ENCODE peak calls at places on chromosomes 2 and 18, in eight cellular contexts. Q, V, O, B, Y, L, G and J are unnamed samples.

GRCh38 chr2:138107288-138107687 is 143.0 kb downstream of the HNMT start:
- DNase-seq in Q (no peak), V (no peak), O (no peak), B (no peak), Y (no peak), L (no peak), G (no peak), J (no peak)

GRCh38 chr2:135817466-135817865 is 19.5 kb downstream of the LCT start:
- DNase-seq in Q (no peak), V (no peak), O (no peak), B (no peak), Y (no peak), L (no peak), G (no peak), J (no peak)

GRCh38 chr2:217714268-217714643 is 288.5 kb downstream of the TNS1 start:
- DNase-seq in Q (no peak), V (no peak), O (no peak), B (peak; percentile 15), Y (peak; percentile 99), L (peak; percentile 90), G (no peak), J (no peak)

GRCh38 chr2:186968277-186968676 is 119.3 kb upstream of the ZSWIM2 start:
- DNase-seq in Q (no peak), V (no peak), O (no peak), B (no peak), Y (no peak), L (no peak), G (no peak), J (no peak)

GRCh38 chr18:32910694-32911296 is 138.0 kb upstream of the KLHL14 start:
- DNase-seq in Q (no peak), V (no peak), O (no peak), B (no peak), Y (peak; percentile 37), L (no peak), G (no peak), J (no peak)

GRCh38 chr2:108855194-108855593 is 68.6 kb downstream of the CCDC138 start:
- DNase-seq in Q (no peak), V (no peak), O (no peak), B (no peak), Y (peak; percentile 40), L (no peak), G (no peak), J (no peak)

GRCh38 chr2:48343154-48343553 is 186.8 kb upstream of the STON1 start:
- DNase-seq in Q (no peak), V (no peak), O (no peak), B (no peak), Y (no peak), L (no peak), G (no peak), J (no peak)

GRCh38 chr2:230666885-230667712 is 45.5 kb upstream of the CAB39 start:
- DNase-seq in Q (no peak), V (no peak), O (no peak), B (peak; percentile 36), Y (no peak), L (no peak), G (no peak), J (no peak)

GRCh38 chr18:42271656-42272355 is 316.8 kb downstream of the PIK3C3 start:
- DNase-seq in Q (no peak), V (no peak), O (no peak), B (no peak), Y (no peak), L (no peak), G (no peak), J (no peak)

GRCh38 chr18:76491436-76491800 is 3.6 kb downstream of the ZNF516 start:
- DNase-seq in Q (peak; percentile 72), V (peak; percentile 48), O (no peak), B (peak; percentile 86), Y (peak; percentile 73), L (no peak), G (peak; percentile 62), J (peak; percentile 56)

GRCh38 chr2:142824756-142825155 is 52.7 kb upstream of the KYNU start:
- DNase-seq in Q (no peak), V (no peak), O (no peak), B (no peak), Y (no peak), L (no peak), G (no peak), J (no peak)

GRCh38 chr2:237486819-237487448 is at the start of gene MLPH:
- DNase-seq in Q (no peak), V (no peak), O (no peak), B (peak; percentile 68), Y (peak; percentile 60), L (no peak), G (no peak), J (no peak)

GRCh38 chr2:234579231-234579962 is 82.5 kb upstream of the ARL4C start:
- DNase-seq in Q (no peak), V (no peak), O (no peak), B (no peak), Y (no peak), L (no peak), G (no peak), J (no peak)

GRCh38 chr18:43396266-43396665 is 119.0 kb upstream of the SYT4 start:
- DNase-seq in Q (no peak), V (no peak), O (no peak), B (no peak), Y (peak; percentile 46), L (no peak), G (no peak), J (no peak)

GRCh38 chr2:140696449-140696848 is 1434.4 kb downstream of the LRP1B start:
- DNase-seq in Q (no peak), V (no peak), O (no peak), B (no peak), Y (no peak), L (no peak), G (no peak), J (no peak)

GRCh38 chr18:60981651-60982050 is 351.6 kb upstream of the CDH20 start:
- DNase-seq in Q (no peak), V (no peak), O (peak; percentile 2), B (no peak), Y (no peak), L (no peak), G (no peak), J (no peak)

GRCh38 chr18:58501033-58501432 is 127.9 kb downstream of the ALPK2 start:
- DNase-seq in Q (no peak), V (no peak), O (no peak), B (no peak), Y (no peak), L (no peak), G (no peak), J (no peak)